ENCODE peak calls at places on chromosomes 6 and 20, in four cellular contexts. One of them, this sample, is unnamed.

GRCh38 chr6:52098649-52099184 is 11.3 kb upstream of the PKHD1 start:
- DNase-seq in H1: no peak
- DNase-seq in K562: no peak
- DNase-seq in HepG2: no peak
- DNase-seq in this sample: peak

GRCh38 chr6:79949235-79949634 is 1.9 kb upstream of the ELOVL4 start:
- DNase-seq in K562: peak
- DNase-seq in H1: no peak
- DNase-seq in HepG2: peak
- DNase-seq in this sample: peak

GRCh38 chr6:27297857-27298730 is 14.0 kb downstream of the POM121L2 start:
- DNase-seq in K562: peak
- DNase-seq in HepG2: peak
- DNase-seq in H1: no peak
- DNase-seq in this sample: peak

GRCh38 chr20:10987651-10988383 is 314.0 kb upstream of the JAG1 start:
- DNase-seq in K562: no peak
- DNase-seq in HepG2: no peak
- DNase-seq in H1: no peak
- DNase-seq in this sample: no peak

GRCh38 chr20:668050-668449 is 7.6 kb downstream of the SCRT2 start:
- DNase-seq in H1: no peak
- DNase-seq in K562: no peak
- DNase-seq in HepG2: no peak
- DNase-seq in this sample: no peak

GRCh38 chr6:37289931-37290330 is 32.0 kb upstream of the TMEM217 start:
- DNase-seq in HepG2: no peak
- DNase-seq in H1: no peak
- DNase-seq in K562: no peak
- DNase-seq in this sample: no peak

GRCh38 chr6:132354517-132355167 is 46.6 kb downstream of the MOXD1 start:
- DNase-seq in H1: no peak
- DNase-seq in HepG2: no peak
- DNase-seq in K562: no peak
- DNase-seq in this sample: no peak

GRCh38 chr6:162973975-162974374 is 246.2 kb downstream of the PACRG start:
- DNase-seq in H1: no peak
- DNase-seq in K562: no peak
- DNase-seq in HepG2: no peak
- DNase-seq in this sample: no peak

GRCh38 chr6:164731539-164731938 is 577.9 kb downstream of the C6orf118 start:
- DNase-seq in H1: no peak
- DNase-seq in HepG2: no peak
- DNase-seq in K562: no peak
- DNase-seq in this sample: no peak

GRCh38 chr6:137724018-137724403 is 143.0 kb upstream of the TNFAIP3 start:
- DNase-seq in K562: no peak
- DNase-seq in H1: no peak
- DNase-seq in HepG2: peak
- DNase-seq in this sample: no peak

GRCh38 chr6:162722633-162723032 is 4.9 kb downstream of the PRKN start:
- DNase-seq in HepG2: no peak
- DNase-seq in K562: no peak
- DNase-seq in H1: no peak
- DNase-seq in this sample: no peak

GRCh38 chr6:163730496-163731210 is 316.1 kb downstream of the QKI start:
- DNase-seq in K562: no peak
- DNase-seq in H1: no peak
- DNase-seq in HepG2: no peak
- DNase-seq in this sample: no peak

GRCh38 chr20:46164166-46164565 is 46.1 kb downstream of the CD40 start:
- DNase-seq in H1: no peak
- DNase-seq in HepG2: no peak
- DNase-seq in K562: no peak
- DNase-seq in this sample: no peak

GRCh38 chr6:107847844-107848802 is 24.0 kb upstream of the SCML4 start:
- DNase-seq in H1: peak
- DNase-seq in K562: peak
- DNase-seq in HepG2: peak
- DNase-seq in this sample: peak

GRCh38 chr6:135182120-135182992 is 1.2 kb downstream of the MYB start:
- DNase-seq in H1: no peak
- DNase-seq in K562: peak
- DNase-seq in HepG2: no peak
- DNase-seq in this sample: peak

GRCh38 chr6:158624684-158625682 is 19.6 kb downstream of the DYNLT1 start:
- DNase-seq in H1: no peak
- DNase-seq in HepG2: no peak
- DNase-seq in K562: no peak
- DNase-seq in this sample: no peak

GRCh38 chr20:46978871-46979536 is 84.4 kb downstream of the EYA2 start:
- DNase-seq in K562: no peak
- DNase-seq in HepG2: no peak
- DNase-seq in H1: no peak
- DNase-seq in this sample: no peak

GRCh38 chr20:62362991-62363919 is 3.9 kb downstream of the LAMA5 start:
- DNase-seq in H1: no peak
- DNase-seq in K562: no peak
- DNase-seq in HepG2: no peak
- DNase-seq in this sample: no peak

GRCh38 chr6:169824021-169824420 is 72.6 kb downstream of the ERMARD start:
- DNase-seq in HepG2: no peak
- DNase-seq in K562: no peak
- DNase-seq in H1: no peak
- DNase-seq in this sample: no peak

GRCh38 chr6:39893286-39893685 is 41.0 kb downstream of the MOCS1 start:
- DNase-seq in H1: no peak
- DNase-seq in HepG2: no peak
- DNase-seq in K562: no peak
- DNase-seq in this sample: no peak

GRCh38 chr6:98769546-98769945 is 64.8 kb upstream of the POU3F2 start:
- DNase-seq in K562: peak
- DNase-seq in H1: no peak
- DNase-seq in HepG2: peak
- DNase-seq in this sample: no peak

GRCh38 chr20:34871320-34871926 is 1.2 kb downstream of the GGT7 start:
- DNase-seq in HepG2: no peak
- DNase-seq in H1: no peak
- DNase-seq in K562: no peak
- DNase-seq in this sample: no peak

GRCh38 chr6:16591681-16592549 is 169.3 kb downstream of the ATXN1 start:
- DNase-seq in K562: no peak
- DNase-seq in H1: no peak
- DNase-seq in HepG2: no peak
- DNase-seq in this sample: no peak

GRCh38 chr6:79719248-79719975 is 88.3 kb downstream of the SH3BGRL2 start:
- DNase-seq in H1: no peak
- DNase-seq in K562: no peak
- DNase-seq in HepG2: no peak
- DNase-seq in this sample: peak

GRCh38 chr6:76876922-76877553 is 586.3 kb downstream of the HTR1B start:
- DNase-seq in HepG2: peak
- DNase-seq in H1: peak
- DNase-seq in K562: no peak
- DNase-seq in this sample: peak

GRCh38 chr6:96542702-96543101 is 20.2 kb upstream of the FHL5 start:
- DNase-seq in H1: no peak
- DNase-seq in K562: no peak
- DNase-seq in HepG2: no peak
- DNase-seq in this sample: no peak

GRCh38 chr6:45044086-45044485 is 284.0 kb upstream of the RUNX2 start:
- DNase-seq in K562: no peak
- DNase-seq in HepG2: peak
- DNase-seq in H1: no peak
- DNase-seq in this sample: no peak

GRCh38 chr20:10784337-10785183 is 110.8 kb upstream of the JAG1 start:
- DNase-seq in HepG2: no peak
- DNase-seq in K562: no peak
- DNase-seq in H1: no peak
- DNase-seq in this sample: no peak

GRCh38 chr6:25354078-25354940 is 75.1 kb downstream of the CARMIL1 start:
- DNase-seq in K562: no peak
- DNase-seq in HepG2: no peak
- DNase-seq in H1: no peak
- DNase-seq in this sample: no peak

GRCh38 chr6:108653864-108654402 is 93.2 kb downstream of the FOXO3 start:
- DNase-seq in HepG2: no peak
- DNase-seq in H1: no peak
- DNase-seq in K562: no peak
- DNase-seq in this sample: peak

GRCh38 chr6:55868910-55869479 is 6.4 kb downstream of the BMP5 start:
- DNase-seq in HepG2: no peak
- DNase-seq in H1: no peak
- DNase-seq in K562: no peak
- DNase-seq in this sample: no peak

GRCh38 chr6:4693566-4693965 is 82.6 kb upstream of the CDYL start:
- DNase-seq in K562: no peak
- DNase-seq in H1: no peak
- DNase-seq in HepG2: no peak
- DNase-seq in this sample: no peak

GRCh38 chr6:42108071-42108470 is 34.3 kb downstream of the C6orf132 start:
- DNase-seq in K562: no peak
- DNase-seq in HepG2: no peak
- DNase-seq in H1: no peak
- DNase-seq in this sample: no peak

GRCh38 chr6:107061125-107062020 is 33.4 kb downstream of the MTRES1 start:
- DNase-seq in H1: peak
- DNase-seq in HepG2: peak
- DNase-seq in K562: no peak
- DNase-seq in this sample: no peak

GRCh38 chr20:59809630-59810375 is 123.6 kb downstream of the SYCP2 start:
- DNase-seq in K562: no peak
- DNase-seq in HepG2: no peak
- DNase-seq in H1: no peak
- DNase-seq in this sample: no peak

GRCh38 chr6:16576391-16577368 is 184.6 kb downstream of the ATXN1 start:
- DNase-seq in H1: no peak
- DNase-seq in K562: no peak
- DNase-seq in HepG2: peak
- DNase-seq in this sample: no peak

GRCh38 chr20:4656491-4656890 is 65.2 kb upstream of the PRND start:
- DNase-seq in H1: no peak
- DNase-seq in HepG2: no peak
- DNase-seq in K562: no peak
- DNase-seq in this sample: peak
- H2AFZ ChIP-seq in H1: no peak
- H2AFZ ChIP-seq in HepG2: no peak
- H2AFZ ChIP-seq in K562: no peak
- H2AFZ ChIP-seq in this sample: peak

DNA sequence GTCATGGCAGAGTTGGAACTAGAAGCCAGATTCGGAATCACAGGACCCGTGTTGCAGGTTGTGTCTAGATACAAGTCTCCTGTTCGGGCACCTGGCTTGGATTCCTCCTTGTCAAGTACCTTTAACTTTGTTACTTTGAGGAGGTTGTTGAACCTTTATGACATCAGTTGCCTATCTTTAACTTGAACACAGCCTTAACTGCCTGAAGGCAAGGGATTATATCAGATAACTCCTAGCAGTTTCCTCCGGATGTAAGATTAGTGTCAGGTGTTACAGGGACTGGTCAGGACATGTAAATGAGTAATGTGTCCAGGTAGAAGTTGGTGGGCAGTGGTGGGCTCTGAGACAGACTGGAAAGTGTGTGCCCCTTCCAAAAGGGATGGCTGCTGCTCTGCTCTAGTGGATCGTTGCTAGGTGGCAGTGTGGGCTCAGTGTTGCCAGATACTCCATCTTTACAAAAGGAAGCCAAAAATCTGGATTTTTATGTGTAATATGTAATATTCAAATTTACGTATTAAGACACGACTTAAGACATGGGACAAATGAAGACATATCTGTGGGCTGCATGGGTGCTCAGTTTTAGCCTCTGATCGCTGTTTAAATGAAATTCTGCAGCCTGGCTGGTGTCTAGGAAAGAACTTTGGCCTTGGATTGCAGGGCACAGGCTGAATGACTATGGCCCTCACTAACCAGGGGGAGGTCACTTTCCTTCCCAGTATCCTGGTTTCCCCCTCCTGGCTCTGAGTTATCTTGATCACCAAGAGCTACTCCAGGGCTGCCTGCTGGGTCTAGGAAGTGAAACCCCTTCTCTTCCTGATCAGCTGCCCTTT is 27.1 kb downstream of the CHMP4B start:
- DNase-seq in HepG2: no peak
- DNase-seq in K562: no peak
- DNase-seq in H1: no peak
- DNase-seq in this sample: no peak
- TF ChIP-seq JUN in HepG2: peak
- TF ChIP-seq JUN in K562: no peak
- TF ChIP-seq JUN in H1: no peak
- TF ChIP-seq JUN in this sample: no peak

DNA sequence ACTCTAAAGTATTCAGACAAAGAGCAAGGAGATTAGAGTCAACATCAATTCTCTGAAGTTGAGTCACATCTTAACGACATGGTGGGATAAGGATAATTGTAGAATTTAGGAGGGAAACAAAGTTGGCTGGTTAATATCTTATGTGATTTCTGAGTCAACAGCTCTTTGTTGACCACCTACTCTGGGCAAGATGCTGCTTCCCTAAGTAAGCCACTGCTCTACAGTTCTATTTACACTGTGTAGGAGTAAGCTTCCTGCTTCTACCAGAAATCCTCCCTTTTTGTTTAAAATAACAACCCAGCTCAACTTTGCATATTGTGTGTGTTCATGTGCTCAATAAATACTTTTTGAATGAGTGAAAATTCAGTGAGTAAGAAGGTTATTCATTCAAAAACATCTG is 3.1 kb downstream of the HS3ST5 start:
- DNase-seq in K562: no peak
- DNase-seq in HepG2: peak
- DNase-seq in H1: no peak
- DNase-seq in this sample: no peak
- H3K4me3 ChIP-seq in K562: no peak
- H3K4me3 ChIP-seq in HepG2: peak
- H3K4me3 ChIP-seq in H1: peak
- H3K4me3 ChIP-seq in this sample: no peak

GRCh38 chr20:1833216-1833615 is 62.0 kb upstream of the SIRPA start:
- DNase-seq in H1: no peak
- DNase-seq in HepG2: no peak
- DNase-seq in K562: no peak
- DNase-seq in this sample: no peak
- H2AFZ ChIP-seq in H1: no peak
- H2AFZ ChIP-seq in HepG2: no peak
- H2AFZ ChIP-seq in K562: no peak
- H2AFZ ChIP-seq in this sample: no peak

This sample was measured in endothelial cell of umbilical vein.